ENCODE peak calls at places on chromosomes 7 and 10, in ten cellular contexts. T is H4; Y is lower leg skin; M is putamen; L is stimulated activated CD4-positive, alpha-beta T cell treated with anti-CD3 and anti-CD28 coated beads, Interleukin-4, amount 100 ng/mL, for 48 hours; H is PC-3; Q is Calu3; F is dermis microvascular lymphatic vessel endothelial cell; Z is skeletal muscle cell; S is HEK293T. K is an unnamed sample.

GRCh38 chr10:84525120-84525806 is 196.9 kb downstream of the CCSER2 start:
- DNase-seq in T (no peak), Y (no peak), M (no peak), L (no peak), H (no peak), Q (no peak), F (peak), Z (no peak), S (no peak), K (no peak)

GRCh38 chr7:18624436-18624835 is 128.9 kb downstream of the HDAC9 start:
- DNase-seq in T (no peak), Y (no peak), M (no peak), L (no peak), H (no peak), Q (no peak), F (no peak), Z (no peak), S (no peak), K (no peak)

GRCh38 chr10:102608487-102608886 is 35.8 kb upstream of the TRIM8 start:
- DNase-seq in T (no peak), Y (no peak), M (no peak), L (no peak), H (no peak), Q (no peak), F (no peak), Z (no peak), S (no peak), K (no peak)

GRCh38 chr10:100978896-100979185 is 8.5 kb downstream of the MRPL43 start:
- DNase-seq in T (no peak), Y (no peak), M (no peak), L (no peak), H (no peak), Q (no peak), F (no peak), Z (no peak), S (no peak), K (no peak)

GRCh38 chr10:33398796-33399195 is 64.3 kb upstream of the NRP1 start:
- DNase-seq in T (no peak), Y (no peak), M (no peak), L (no peak), H (no peak), Q (no peak), F (no peak), Z (no peak), S (no peak), K (no peak)

GRCh38 chr10:61356342-61356741 is 96.8 kb downstream of the TMEM26 start:
- DNase-seq in T (no peak), Y (no peak), M (no peak), L (no peak), H (no peak), Q (no peak), F (no peak), Z (no peak), S (no peak), K (no peak)

GRCh38 chr10:53664620-53665019 is 892.0 kb upstream of the MBL2 start:
- DNase-seq in T (peak), Y (no peak), M (no peak), L (no peak), H (peak), Q (peak), F (no peak), Z (no peak), S (no peak), K (no peak)

GRCh38 chr10:31804416-31804815 is 124.2 kb downstream of the ARHGAP12 start:
- DNase-seq in T (no peak), Y (no peak), M (no peak), L (no peak), H (no peak), Q (no peak), F (no peak), Z (no peak), S (no peak), K (no peak)

GRCh38 chr7:5077740-5078139 is 32.1 kb downstream of the RBAK start:
- DNase-seq in T (peak), Y (no peak), M (no peak), L (no peak), H (peak), Q (no peak), F (peak), Z (no peak), S (no peak), K (no peak)

GRCh38 chr7:27140108-27140842 is 3.2 kb downstream of the HOXA5 start:
- DNase-seq in T (no peak), Y (no peak), M (no peak), L (no peak), H (no peak), Q (no peak), F (no peak), Z (no peak), S (no peak), K (no peak)

GRCh38 chr7:91311844-91312243 is 47.6 kb downstream of the FZD1 start:
- DNase-seq in T (no peak), Y (no peak), M (no peak), L (no peak), H (no peak), Q (no peak), F (no peak), Z (no peak), S (no peak), K (no peak)

GRCh38 chr7:149794665-149795064 is 21.3 kb upstream of the ZNF467 start:
- DNase-seq in T (no peak), Y (no peak), M (no peak), L (no peak), H (no peak), Q (no peak), F (no peak), Z (no peak), S (no peak), K (no peak)

GRCh38 chr10:105024184-105024583 is 383.1 kb downstream of the SORCS3 start:
- DNase-seq in T (no peak), Y (no peak), M (no peak), L (no peak), H (no peak), Q (no peak), F (no peak), Z (no peak), S (no peak), K (no peak)

K was measured in foreskin melanocyte.